ENCODE peak calls at places on chromosomes 16 and 17, in five cellular contexts. G is Peyer's patch, C is mammary epithelial cell, R is PC-9, F is A549. N is an unnamed sample.

GRCh38 chr17:28916302-28916934 is 13.5 kb upstream of the DHRS13 start:
- DNase-seq in G (peak), R (no peak), F (peak), C (no peak), N (peak)

GRCh38 chr16:57036945-57037344 is 47.6 kb downstream of the NLRC5 start:
- DNase-seq in F (no peak), G (no peak), R (no peak), C (no peak), N (no peak)

GRCh38 chr16:2597560-2597902 is 59.7 kb downstream of the PDPK1 start:
- DNase-seq in F (no peak), G (no peak), R (no peak), C (no peak), N (no peak)

GRCh38 chr16:84509032-84509950 is 4.8 kb upstream of the MEAK7 start:
- DNase-seq in C (no peak), F (no peak), G (no peak), R (no peak), N (peak)

GRCh38 chr16:7115898-7116297 is 216.7 kb upstream of the RBFOX1 start:
- DNase-seq in R (no peak), C (no peak), F (no peak), G (no peak), N (no peak)

GRCh38 chr17:78337244-78338109 is 22.4 kb downstream of the SOCS3 start:
- DNase-seq in R (peak), C (peak), G (peak), F (peak), N (no peak)

GRCh38 chr16:56332464-56333079 is 92.8 kb downstream of the AMFR start:
- DNase-seq in F (peak), G (peak), C (peak), R (peak), N (peak)

GRCh38 chr17:29209073-29209472 is 28.9 kb upstream of the MYO18A start:
- DNase-seq in F (no peak), R (no peak), G (no peak), C (no peak), N (no peak)

GRCh38 chr17:40298726-40299125 is 10.3 kb upstream of the RARA start:
- DNase-seq in R (no peak), G (no peak), F (no peak), C (no peak), N (no peak)

GRCh38 chr17:59277031-59277430 is 54.4 kb upstream of the YPEL2 start:
- DNase-seq in G (no peak), C (no peak), F (no peak), R (no peak), N (no peak)

GRCh38 chr17:67011527-67012175 is 32.7 kb upstream of the CACNG1 start:
- DNase-seq in G (no peak), F (no peak), C (no peak), R (no peak), N (no peak)

GRCh38 chr17:75181608-75182318 is 996 bp downstream of the SUMO2 start:
- DNase-seq in F (no peak), G (peak), R (no peak), C (peak), N (peak)

GRCh38 chr17:57861000-57861736 is 11.3 kb upstream of the MRPS23 start:
- DNase-seq in R (peak), G (peak), F (peak), C (no peak), N (peak)

GRCh38 chr17:57861737-57862409 is 12.0 kb upstream of the MRPS23 start:
- DNase-seq in C (no peak), F (peak), R (no peak), G (peak), N (peak)

GRCh38 chr17:57859601-57860413 is 10.0 kb upstream of the MRPS23 start:
- DNase-seq in F (no peak), R (no peak), C (no peak), G (no peak), N (peak)

GRCh38 chr17:57858838-57859237 is 9.0 kb upstream of the MRPS23 start:
- DNase-seq in G (no peak), R (no peak), F (no peak), C (no peak), N (no peak)

GRCh38 chr17:57860414-57860999 is 10.7 kb upstream of the MRPS23 start:
- DNase-seq in R (no peak), G (no peak), F (no peak), C (no peak), N (no peak)
- H3K4me3 ChIP-seq in R (peak), G (no peak), F (peak), C (no peak), N (no peak)

DNA sequence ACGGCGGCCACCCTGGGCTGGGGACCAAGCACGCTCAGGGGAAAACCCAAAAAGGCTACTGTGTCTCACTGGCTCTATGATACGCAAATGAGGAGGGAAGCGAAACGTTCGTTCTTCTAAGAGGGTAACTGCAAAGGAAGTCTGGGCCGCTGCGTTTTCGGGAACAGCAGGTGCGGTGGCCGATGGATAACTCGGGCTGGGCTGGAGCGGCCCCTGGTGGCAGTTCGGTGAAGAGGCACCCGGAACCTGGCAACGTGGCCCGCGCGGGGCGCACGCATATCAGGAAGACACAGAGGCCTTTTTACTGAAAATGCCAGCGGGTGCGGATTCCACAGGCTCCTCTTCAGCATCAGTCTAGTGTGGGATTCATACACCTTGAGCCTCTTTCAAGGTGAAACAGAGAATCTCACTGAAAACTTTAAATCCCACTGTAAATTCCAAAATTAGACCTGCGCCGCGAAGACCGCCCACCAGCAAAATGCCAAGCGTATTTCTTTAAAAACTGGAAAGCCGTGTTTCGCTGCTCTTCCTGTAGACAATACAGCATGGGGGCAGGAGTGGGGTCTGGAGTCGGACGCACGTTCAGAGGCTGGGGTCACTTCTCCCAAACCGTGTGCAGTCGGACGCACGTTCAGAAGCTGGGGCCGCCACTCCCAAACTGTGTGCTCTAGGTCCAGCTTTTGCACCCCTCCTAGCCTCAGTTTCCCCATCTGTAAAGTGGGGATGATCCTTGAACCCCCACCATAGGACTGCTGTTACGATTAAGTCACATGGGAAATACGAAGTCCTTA is 44.4 kb upstream of the METTL9 start:
- DNase-seq in R (peak), G (peak), C (peak), F (peak), N (peak)
- H3K4me3 ChIP-seq in R (peak), G (no peak), C (no peak), F (no peak), N (no peak)

GRCh38 chr17:13598353-13599167 is 3.2 kb downstream of the HS3ST3A1 start:
- DNase-seq in C (no peak), R (no peak), G (no peak), F (no peak), N (no peak)
- H3K4me3 ChIP-seq in C (no peak), R (no peak), G (no peak), F (no peak), N (no peak)

GRCh38 chr17:79937981-79938695 is 97.5 kb downstream of the TBC1D16 start:
- DNase-seq in R (no peak), C (no peak), G (no peak), F (no peak), N (peak)
- H3K4me3 ChIP-seq in R (no peak), C (no peak), G (no peak), F (no peak), N (peak)

GRCh38 chr16:48384982-48385271 is 286 bp downstream of the SIAH1 start:
- DNase-seq in R (no peak), F (no peak), G (no peak), C (no peak), N (peak)
- H3K4me3 ChIP-seq in R (peak), F (peak), G (peak), C (peak), N (peak)

GRCh38 chr17:35371934-35372333 is 1.5 kb downstream of the SLFN11 start:
- DNase-seq in C (no peak), F (no peak), G (no peak), R (no peak), N (no peak)

GRCh38 chr17:35372846-35373531 is 432 bp downstream of the SLFN11 start:
- DNase-seq in G (peak), R (peak), F (no peak), C (no peak), N (no peak)

GRCh38 chr17:35373532-35373983 is at the start of gene SLFN11:
- DNase-seq in G (peak), R (no peak), C (no peak), F (peak), N (no peak)

GRCh38 chr17:35373984-35374765 is 754 bp upstream of the SLFN11 start:
- DNase-seq in F (peak), G (peak), R (no peak), C (peak), N (no peak)

DNA sequence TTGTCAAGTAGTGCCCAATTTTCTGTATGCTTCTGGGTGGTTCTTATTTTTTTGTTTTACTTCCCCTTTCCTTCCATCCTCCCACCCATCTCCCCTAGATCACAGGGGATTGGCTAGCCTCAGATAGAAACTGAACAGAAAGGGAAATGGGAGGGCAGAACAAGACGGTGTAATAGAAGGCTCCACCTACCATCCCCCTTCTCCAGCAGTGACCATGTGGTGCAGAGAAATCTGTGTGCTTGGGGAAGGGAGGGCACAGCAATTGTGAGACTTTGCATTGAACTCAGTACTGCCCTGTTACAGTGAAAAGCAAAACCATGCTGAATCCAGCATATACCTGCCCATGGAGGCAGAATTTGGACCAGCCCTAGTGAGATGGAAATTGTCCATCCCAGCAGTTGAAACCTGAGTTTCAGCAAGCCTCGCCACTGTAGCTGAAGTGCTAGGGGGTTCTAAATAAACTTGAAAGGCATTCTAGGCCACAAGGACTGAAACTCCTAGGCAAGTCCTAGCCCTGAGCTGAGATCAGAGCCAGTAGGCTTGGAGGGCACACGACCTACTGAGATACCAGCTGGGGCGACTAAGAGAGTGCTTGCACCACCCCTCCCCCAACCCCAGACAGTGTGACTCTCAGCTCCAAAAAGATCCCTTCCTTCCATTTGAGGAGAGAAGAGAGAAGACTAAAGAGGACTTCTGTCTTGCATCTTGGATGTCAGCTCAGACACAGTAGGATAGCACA is 5.2 kb downstream of the SLFN11 start:
- DNase-seq in F (no peak), C (no peak), G (peak), R (no peak), N (no peak)
- H3K4me3 ChIP-seq in F (no peak), C (no peak), G (no peak), R (no peak), N (no peak)

GRCh38 chr16:68737046-68737729 is at the start of gene CDH1:
- DNase-seq in C (peak), F (no peak), G (peak), R (peak), N (no peak)
- H3K4me3 ChIP-seq in C (peak), F (peak), G (peak), R (peak), N (no peak)

DNA sequence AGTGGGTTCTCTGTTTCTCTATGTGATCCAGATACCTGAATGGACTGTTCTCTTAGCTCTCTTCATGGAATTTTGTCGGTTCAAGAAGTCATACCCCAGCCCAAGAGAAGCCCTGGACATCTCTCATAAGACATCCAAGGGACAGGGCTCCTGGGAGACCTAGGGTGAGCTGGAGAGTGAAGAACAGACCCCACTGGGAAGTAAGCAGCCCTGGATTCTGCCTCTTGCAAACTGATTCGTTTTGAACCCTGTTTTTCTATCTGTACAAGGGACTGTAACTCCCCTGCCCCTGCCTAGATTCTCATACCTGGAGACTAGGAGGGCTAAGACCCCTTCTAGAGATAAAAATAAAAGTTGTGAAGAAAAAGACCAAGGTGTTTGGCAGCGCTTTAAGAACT is 460 bp downstream of the CCL3L1 start:
- DNase-seq in G (no peak), R (no peak), F (no peak), C (no peak), N (no peak)
- H3K4me3 ChIP-seq in G (no peak), R (no peak), F (no peak), C (no peak), N (no peak)

N was measured in WERI-Rb-1.